ENCODE peak calls at places on chromosomes 11 and 22, in six cellular contexts. One of them, this sample, is unnamed.

GRCh38 chr11:115845872-115846271 is 341.7 kb upstream of the CADM1 start:
- DNase-seq in aorta: no peak
- DNase-seq in NCI-H460: no peak
- DNase-seq in LHCN-M2: peak; percentile 1
- DNase-seq in heart right ventricle: no peak
- DNase-seq in transverse colon: no peak
- DNase-seq in this sample: no peak

GRCh38 chr11:9132203-9132878 is 40.9 kb upstream of the SCUBE2 start:
- DNase-seq in heart right ventricle: no peak
- DNase-seq in LHCN-M2: peak; percentile 49
- DNase-seq in NCI-H460: no peak
- DNase-seq in aorta: no peak
- DNase-seq in transverse colon: no peak
- DNase-seq in this sample: no peak

GRCh38 chr11:128302425-128303186 is 284.8 kb downstream of the ETS1 start:
- DNase-seq in heart right ventricle: no peak
- DNase-seq in transverse colon: peak; percentile 33
- DNase-seq in LHCN-M2: no peak
- DNase-seq in NCI-H460: no peak
- DNase-seq in aorta: no peak
- DNase-seq in this sample: no peak

GRCh38 chr22:24170189-24170588 is 11.1 kb upstream of the SUSD2 start:
- DNase-seq in aorta: no peak
- DNase-seq in LHCN-M2: no peak
- DNase-seq in heart right ventricle: no peak
- DNase-seq in NCI-H460: no peak
- DNase-seq in transverse colon: no peak
- DNase-seq in this sample: peak; percentile 52

GRCh38 chr22:31244044-31244942 is 32.2 kb downstream of the LIMK2 start:
- DNase-seq in heart right ventricle: no peak
- DNase-seq in aorta: peak; percentile 77
- DNase-seq in LHCN-M2: peak; percentile 79
- DNase-seq in NCI-H460: peak; percentile 26
- DNase-seq in transverse colon: no peak
- DNase-seq in this sample: no peak

GRCh38 chr22:47063606-47064005 is 301.2 kb downstream of the TBC1D22A start:
- DNase-seq in NCI-H460: no peak
- DNase-seq in heart right ventricle: no peak
- DNase-seq in LHCN-M2: no peak
- DNase-seq in aorta: no peak
- DNase-seq in transverse colon: peak; percentile 4
- DNase-seq in this sample: no peak

GRCh38 chr22:45906946-45907345 is 70.0 kb downstream of the WNT7B start:
- DNase-seq in transverse colon: no peak
- DNase-seq in heart right ventricle: no peak
- DNase-seq in NCI-H460: no peak
- DNase-seq in LHCN-M2: no peak
- DNase-seq in aorta: no peak
- DNase-seq in this sample: no peak

GRCh38 chr11:117979481-117980211 is 6.5 kb upstream of the IL10RA start:
- DNase-seq in transverse colon: no peak
- DNase-seq in NCI-H460: no peak
- DNase-seq in LHCN-M2: no peak
- DNase-seq in heart right ventricle: no peak
- DNase-seq in aorta: no peak
- DNase-seq in this sample: no peak

GRCh38 chr11:1936072-1936780 is 10.9 kb upstream of the MRPL23 start:
- DNase-seq in transverse colon: no peak
- DNase-seq in LHCN-M2: no peak
- DNase-seq in NCI-H460: no peak
- DNase-seq in aorta: no peak
- DNase-seq in heart right ventricle: no peak
- DNase-seq in this sample: no peak

GRCh38 chr11:122697636-122698167 is 42.2 kb downstream of the UBASH3B start:
- DNase-seq in heart right ventricle: no peak
- DNase-seq in transverse colon: no peak
- DNase-seq in aorta: no peak
- DNase-seq in NCI-H460: peak; percentile 8
- DNase-seq in LHCN-M2: peak; percentile 59
- DNase-seq in this sample: no peak

GRCh38 chr11:2933376-2934056 is 4.3 kb upstream of the PHLDA2 start:
- DNase-seq in NCI-H460: peak; percentile 77
- DNase-seq in transverse colon: peak; percentile 70
- DNase-seq in LHCN-M2: peak; percentile 82
- DNase-seq in heart right ventricle: peak; percentile 39
- DNase-seq in aorta: peak; percentile 96
- DNase-seq in this sample: no peak

GRCh38 chr11:64156235-64157011 is 9.5 kb downstream of the MACROD1 start:
- DNase-seq in NCI-H460: no peak
- DNase-seq in transverse colon: no peak
- DNase-seq in LHCN-M2: no peak
- DNase-seq in aorta: no peak
- DNase-seq in heart right ventricle: no peak
- DNase-seq in this sample: peak; percentile 81

GRCh38 chr11:116687458-116688201 is 85.2 kb downstream of the BUD13 start:
- DNase-seq in heart right ventricle: no peak
- DNase-seq in aorta: no peak
- DNase-seq in transverse colon: no peak
- DNase-seq in NCI-H460: no peak
- DNase-seq in LHCN-M2: no peak
- DNase-seq in this sample: no peak

GRCh38 chr11:39367526-39367925 is 2091.9 kb downstream of the LRRC4C start:
- DNase-seq in heart right ventricle: no peak
- DNase-seq in LHCN-M2: no peak
- DNase-seq in NCI-H460: no peak
- DNase-seq in aorta: no peak
- DNase-seq in transverse colon: no peak
- DNase-seq in this sample: no peak

GRCh38 chr22:42334875-42335512 is 64.5 kb upstream of the TCF20 start:
- DNase-seq in NCI-H460: no peak
- DNase-seq in aorta: no peak
- DNase-seq in transverse colon: no peak
- DNase-seq in heart right ventricle: no peak
- DNase-seq in LHCN-M2: no peak
- DNase-seq in this sample: no peak

GRCh38 chr11:131954146-131954545 is 583.7 kb downstream of the NTM start:
- DNase-seq in heart right ventricle: no peak
- DNase-seq in aorta: no peak
- DNase-seq in NCI-H460: no peak
- DNase-seq in LHCN-M2: no peak
- DNase-seq in transverse colon: no peak
- DNase-seq in this sample: no peak

GRCh38 chr11:103587951-103588788 is 448.3 kb upstream of the DDI1 start:
- DNase-seq in NCI-H460: no peak
- DNase-seq in transverse colon: no peak
- DNase-seq in aorta: no peak
- DNase-seq in heart right ventricle: no peak
- DNase-seq in LHCN-M2: no peak
- DNase-seq in this sample: no peak

GRCh38 chr11:117607449-117607848 is 189.6 kb downstream of the DSCAML1 start:
- DNase-seq in NCI-H460: no peak
- DNase-seq in transverse colon: no peak
- DNase-seq in LHCN-M2: no peak
- DNase-seq in aorta: no peak
- DNase-seq in heart right ventricle: no peak
- DNase-seq in this sample: no peak

GRCh38 chr11:59207988-59208432 is 4.7 kb downstream of the MPEG1 start:
- DNase-seq in LHCN-M2: peak; percentile 47
- DNase-seq in transverse colon: no peak
- DNase-seq in heart right ventricle: peak; percentile 37
- DNase-seq in aorta: no peak
- DNase-seq in NCI-H460: peak; percentile 21
- DNase-seq in this sample: peak; percentile 25

GRCh38 chr11:91265946-91266345 is 958.7 kb upstream of the FAT3 start:
- DNase-seq in heart right ventricle: no peak
- DNase-seq in LHCN-M2: peak; percentile 65
- DNase-seq in transverse colon: no peak
- DNase-seq in aorta: no peak
- DNase-seq in NCI-H460: no peak
- DNase-seq in this sample: no peak

GRCh38 chr11:120027546-120028180 is 110.2 kb downstream of the TRIM29 start:
- DNase-seq in aorta: no peak
- DNase-seq in transverse colon: no peak
- DNase-seq in NCI-H460: no peak
- DNase-seq in LHCN-M2: no peak
- DNase-seq in heart right ventricle: no peak
- DNase-seq in this sample: no peak